ENCODE peak calls at places on chromosomes 11 and 22, in four cellular contexts. E is stomach, R is bronchial epithelial cell, K is A549. Z is an unnamed sample.

GRCh38 chr22:38177926-38178604 is 3.6 kb downstream of the PLA2G6 start:
- DNase-seq in R (peak; percentile 63), E (peak; percentile 45), K (peak; percentile 74), Z (peak; percentile 90)

GRCh38 chr11:875769-876301 is 33.2 kb downstream of the TSPAN4 start:
- DNase-seq in R (no peak), K (no peak), E (no peak), Z (no peak)

GRCh38 chr11:78292109-78292803 is 103.5 kb downstream of the USP35 start:
- DNase-seq in R (no peak), K (no peak), E (no peak), Z (no peak)

GRCh38 chr22:37930270-37930951 is 23.0 kb downstream of the C22orf23 start:
- DNase-seq in R (no peak), E (no peak), K (peak; percentile 25), Z (peak; percentile 35)

GRCh38 chr11:20668844-20669832 is at the start of gene NELL1:
- DNase-seq in R (no peak), K (no peak), E (no peak), Z (no peak)

GRCh38 chr11:1228921-1229451 is 6.1 kb downstream of the MUC5B start:
- DNase-seq in R (no peak), K (no peak), E (no peak), Z (no peak)

GRCh38 chr22:38115423-38116205 is 5.1 kb upstream of the BAIAP2L2 start:
- DNase-seq in E (no peak), R (no peak), K (no peak), Z (no peak)

GRCh38 chr11:13682212-13682611 is 13.7 kb downstream of the FAR1 start:
- DNase-seq in K (no peak), E (no peak), R (no peak), Z (no peak)

DNA sequence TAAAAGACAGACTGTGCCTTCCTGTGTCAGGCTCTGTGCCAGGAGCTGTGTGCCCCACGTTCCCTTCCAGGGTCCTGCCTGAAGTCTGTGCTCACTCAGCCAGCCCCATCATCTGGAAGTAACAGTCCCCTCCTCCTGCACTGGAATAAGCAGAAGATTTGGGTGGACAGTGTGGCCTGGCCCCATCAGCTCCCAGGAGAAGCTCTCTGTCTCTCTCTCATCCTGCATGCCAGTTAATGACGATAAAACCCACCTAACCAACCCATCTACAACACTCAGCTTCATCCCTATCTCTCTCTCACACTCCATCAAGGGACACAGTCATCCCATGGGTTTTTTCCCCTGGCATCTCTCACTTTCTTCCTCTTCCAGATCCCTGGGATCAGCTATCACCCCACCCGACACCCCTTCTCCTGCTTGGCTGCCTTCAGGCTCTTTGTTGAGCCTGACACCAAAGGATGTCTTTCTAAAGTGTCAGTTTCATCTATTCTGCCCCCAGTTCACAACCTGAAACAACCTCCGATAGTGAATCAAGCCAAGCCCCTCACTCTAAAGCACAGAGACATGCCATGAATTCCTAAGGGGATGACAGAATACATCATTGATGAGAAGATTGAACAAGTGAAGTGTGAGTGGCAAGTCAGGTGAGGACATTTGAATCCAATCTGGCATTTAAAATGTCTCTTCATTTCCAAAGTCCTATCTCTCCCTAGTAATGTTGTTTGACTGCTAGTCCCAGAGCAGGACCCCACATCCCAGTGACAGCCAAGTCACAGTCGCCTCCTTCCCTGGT is 91.4 kb upstream of the TOP3B start:
- DNase-seq in R (no peak), K (no peak), E (no peak), Z (no peak)
- H3K4me3 ChIP-seq in R (no peak overlapping the region), K (no peak overlapping the region), E (no peak overlapping the region), Z (no peak overlapping the region)

GRCh38 chr11:125148011-125148410 is 16.5 kb upstream of the PKNOX2 start:
- DNase-seq in E (no peak), R (no peak), K (no peak), Z (no peak)
- TF ChIP-seq CTCF in E (no peak), R (no peak), K (no peak), Z (no peak)

DNA sequence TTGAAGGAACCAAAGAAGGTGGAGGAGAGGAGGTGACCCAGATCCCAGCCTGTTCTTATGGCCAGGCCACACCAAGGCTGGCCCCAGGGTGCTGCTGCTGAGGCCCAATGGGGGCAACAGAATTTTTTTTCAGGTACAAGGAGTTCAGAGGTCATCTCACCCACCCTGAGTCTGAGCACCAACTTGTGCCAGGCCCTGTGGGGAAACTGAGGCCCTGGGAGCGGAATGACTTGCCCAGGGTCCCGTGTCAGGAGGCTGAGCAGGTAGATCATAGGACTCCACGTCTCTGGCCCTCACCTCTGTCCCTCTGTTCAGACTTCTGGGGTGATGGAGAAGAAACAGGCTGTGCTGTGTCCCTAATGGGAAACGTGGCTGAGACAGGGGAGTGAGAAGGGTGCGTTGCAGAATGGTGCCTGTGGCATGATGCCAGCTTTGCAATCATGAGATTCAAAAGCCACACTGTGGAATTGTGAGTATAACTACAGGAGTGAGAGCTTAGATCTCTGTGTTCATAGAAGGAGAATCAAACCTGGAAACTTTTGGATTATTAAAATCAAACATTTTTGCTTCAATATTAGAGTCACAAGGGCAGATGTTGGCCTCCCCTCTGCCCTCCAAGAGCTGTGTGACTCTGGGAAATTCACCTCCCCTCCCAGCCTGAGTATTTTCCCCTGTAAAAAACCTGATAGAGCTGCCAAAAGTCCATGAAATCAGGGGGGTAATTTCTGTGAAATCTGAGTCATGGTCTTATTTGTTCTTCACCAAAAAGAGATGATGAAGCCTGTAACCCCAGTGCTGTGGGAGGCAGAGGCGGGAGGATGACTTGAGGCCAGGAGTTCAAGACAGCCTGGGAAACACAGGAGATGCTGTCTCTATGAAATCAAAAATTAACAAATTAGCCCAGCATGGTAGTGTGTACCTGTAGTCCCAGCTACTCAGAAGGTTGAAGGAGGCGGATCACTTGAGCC is 874 bp downstream of the APOL1 start:
- DNase-seq in R (no peak), K (no peak), E (peak; percentile 68), Z (peak; percentile 42)
- H3K4me3 ChIP-seq in R (no peak overlapping the region), K (no peak overlapping the region), E (peak overlapping the region; percentile 51), Z (no peak overlapping the region)

GRCh38 chr22:30426395-30427353 is 1.1 kb downstream of the MTFP1 start:
- DNase-seq in R (peak; percentile 85), K (peak; percentile 71), E (peak; percentile 92), Z (peak; percentile 73)

GRCh38 chr22:30425327-30425615 is 297 bp upstream of the MTFP1 start:
- DNase-seq in K (no peak), E (no peak), R (peak; percentile 15), Z (no peak)

GRCh38 chr22:30424471-30425326 is 869 bp upstream of the MTFP1 start:
- DNase-seq in E (no peak), K (no peak), R (peak; percentile 50), Z (peak; percentile 60)

GRCh38 chr22:30423959-30424380 is 1.6 kb upstream of the MTFP1 start:
- DNase-seq in E (peak; percentile 99), K (peak; percentile 95), R (peak; percentile 97), Z (peak; percentile 100)

DNA sequence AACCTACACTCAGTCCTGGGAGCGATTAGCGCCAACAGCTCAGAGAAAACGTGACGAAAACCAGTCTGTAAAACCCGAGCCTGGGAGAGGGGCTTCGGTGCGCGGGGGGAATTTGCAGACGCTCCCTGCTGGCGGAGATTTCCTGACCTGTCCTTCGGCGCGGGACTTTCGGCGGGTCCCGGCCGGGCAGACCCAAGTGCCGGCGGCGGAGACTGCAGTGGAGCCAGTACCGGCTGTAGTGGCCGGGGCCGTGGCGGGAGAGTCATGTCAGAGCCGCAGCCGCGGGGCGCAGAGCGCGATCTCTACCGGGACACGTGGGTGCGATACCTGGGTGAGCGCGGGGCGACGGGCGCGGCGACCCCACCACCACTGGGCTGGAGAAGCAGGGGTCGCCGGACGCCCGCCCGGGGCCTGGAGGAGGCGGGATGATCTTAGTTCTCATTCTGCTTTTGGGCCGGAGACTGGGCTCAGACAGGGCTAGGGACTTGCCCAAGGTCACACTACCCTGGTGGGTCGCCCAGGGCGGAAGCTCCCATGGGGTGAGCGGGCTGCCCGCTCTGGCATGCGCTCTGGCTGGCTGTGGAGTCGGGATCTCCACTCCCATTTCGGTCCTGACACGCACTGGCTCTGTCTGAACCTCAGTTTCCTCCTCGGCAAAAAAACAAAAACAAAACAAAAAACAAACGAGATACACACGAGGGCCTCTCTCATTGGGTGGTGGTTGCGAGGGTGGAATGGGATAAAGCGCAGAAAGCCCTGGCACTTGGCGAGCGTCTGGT is at the start of gene MTFP1:
- DNase-seq in E (peak; percentile 66), K (peak; percentile 44), R (peak; percentile 53), Z (peak; percentile 59)
- TF ChIP-seq CTCF in E (no peak), K (no peak), R (no peak), Z (no peak)

GRCh38 chr11:74397531-74398243 is 546 bp downstream of the PGM2L1 start:
- DNase-seq in E (peak; percentile 33), R (peak; percentile 68), K (peak; percentile 86), Z (no peak)
- H3K4me3 ChIP-seq in E (peak overlapping the region; percentile 96), R (peak overlapping the region; percentile 60), K (peak overlapping the region; percentile 99), Z (peak overlapping the region; percentile 71)

GRCh38 chr11:83454674-83455073 is 168.5 kb upstream of the CCDC90B start:
- DNase-seq in E (no peak), R (no peak), K (no peak), Z (no peak)

GRCh38 chr11:83459802-83460201 is 173.6 kb upstream of the CCDC90B start:
- DNase-seq in E (no peak), K (no peak), R (peak; percentile 73), Z (no peak)

DNA sequence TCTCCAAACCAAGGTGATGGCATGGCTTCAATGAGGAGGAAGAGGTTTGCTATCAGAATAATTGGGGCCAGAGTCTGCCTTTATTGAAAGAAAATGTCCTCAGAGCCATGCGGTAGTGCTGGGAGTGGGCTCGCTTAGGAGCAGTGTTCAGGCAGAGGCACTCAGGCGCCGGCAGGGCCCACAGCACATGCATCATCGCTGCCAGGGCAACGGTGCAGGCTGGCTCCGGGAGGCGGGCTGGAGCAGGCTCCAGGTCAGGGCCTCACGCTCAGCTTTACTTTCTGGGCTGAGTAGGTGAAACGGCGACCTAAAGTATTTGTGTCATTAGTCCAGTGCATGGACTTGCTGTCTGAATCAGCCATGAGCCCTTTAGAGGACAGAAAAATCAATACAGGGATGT is 169.9 kb upstream of the CCDC90B start:
- DNase-seq in R (no peak), K (no peak), E (no peak), Z (no peak)
- TF ChIP-seq CTCF in R (no peak), K (no peak), E (no peak), Z (no peak)

Z was measured in foreskin fibroblast.